ENCODE peak calls at places on chromosomes 16 and 17, in six cellular contexts. Z, S, A, I, Q and N are unnamed samples.

GRCh38 chr16:58021661-58022551 is 3.6 kb upstream of the MMP15 start:
- DNase-seq in Z (peak), S (peak), A (no peak), I (no peak), Q (peak), N (no peak)

GRCh38 chr17:77677210-77677609 is 281.3 kb upstream of the TNRC6C start:
- DNase-seq in Z (peak), S (no peak), A (no peak), I (peak), Q (no peak), N (no peak)

GRCh38 chr17:60160829-60161501 is 11.2 kb downstream of the CA4 start:
- DNase-seq in Z (no peak), S (no peak), A (no peak), I (no peak), Q (no peak), N (no peak)

GRCh38 chr16:87850009-87851006 is 19.0 kb downstream of the SLC7A5 start:
- DNase-seq in Z (peak), S (peak), A (peak), I (no peak), Q (no peak), N (no peak)

GRCh38 chr16:87064731-87065720 is 252.2 kb downstream of the C16orf95 start:
- DNase-seq in Z (no peak), S (no peak), A (no peak), I (no peak), Q (no peak), N (no peak)

GRCh38 chr16:53817117-53817516 is 113.2 kb downstream of the FTO start:
- DNase-seq in Z (peak), S (peak), A (no peak), I (peak), Q (peak), N (no peak)

GRCh38 chr17:77959926-77960521 is 1.5 kb downstream of the TNRC6C start:
- DNase-seq in Z (no peak), S (peak), A (no peak), I (no peak), Q (no peak), N (no peak)

GRCh38 chr16:53821957-53822625 is 118.1 kb downstream of the FTO start:
- DNase-seq in Z (peak), S (peak), A (no peak), I (no peak), Q (no peak), N (no peak)

GRCh38 chr17:82247856-82248671 is 19.2 kb downstream of the SLC16A3 start:
- DNase-seq in Z (no peak), S (no peak), A (no peak), I (no peak), Q (no peak), N (no peak)

GRCh38 chr17:27408891-27409290 is 47.4 kb upstream of the KSR1 start:
- DNase-seq in Z (peak), S (no peak), A (no peak), I (no peak), Q (no peak), N (no peak)

GRCh38 chr17:43767053-43767712 is 8.6 kb upstream of the SOST start:
- DNase-seq in Z (no peak), S (no peak), A (no peak), I (no peak), Q (no peak), N (no peak)

GRCh38 chr17:80353718-80354275 is 61.2 kb upstream of the ENDOV start:
- DNase-seq in Z (no peak), S (no peak), A (no peak), I (no peak), Q (no peak), N (no peak)

GRCh38 chr16:9105189-9105588 is 13.7 kb downstream of the HAPSTR1 start:
- DNase-seq in Z (peak), S (no peak), A (no peak), I (no peak), Q (no peak), N (no peak)

GRCh38 chr17:60141111-60142018 is 8.4 kb upstream of the CA4 start:
- DNase-seq in Z (peak), S (no peak), A (no peak), I (no peak), Q (peak), N (no peak)

GRCh38 chr16:85460983-85461813 is 151.9 kb upstream of the GSE1 start:
- DNase-seq in Z (peak), S (peak), A (no peak), I (no peak), Q (peak), N (no peak)

GRCh38 chr16:8194795-8195194 is 395.5 kb downstream of the TMEM114 start:
- DNase-seq in Z (no peak), S (peak), A (no peak), I (no peak), Q (no peak), N (no peak)

GRCh38 chr17:62179525-62180161 is 114.6 kb upstream of the MED13 start:
- DNase-seq in Z (peak), S (peak), A (no peak), I (no peak), Q (no peak), N (no peak)

GRCh38 chr16:27333549-27333948 is 19.8 kb downstream of the IL4R start:
- DNase-seq in Z (no peak), S (no peak), A (no peak), I (no peak), Q (no peak), N (no peak)

GRCh38 chr17:43031666-43032065 is 6.6 kb downstream of the RND2 start:
- DNase-seq in Z (no peak), S (no peak), A (no peak), I (no peak), Q (no peak), N (no peak)